ENCODE peak calls at places on chromosome 22, in five cellular contexts. F is NB4, C is HCT116, E is heart right ventricle, W is fibroblast of lung. R is an unnamed sample.

GRCh38 chr22:33918676-33919590 is 1.3 kb downstream of the LARGE1 start:
- DNase-seq in E (no peak), W (peak; percentile 49), C (no peak), F (peak; percentile 81), R (no peak)

GRCh38 chr22:31490496-31490925 is 869 bp upstream of the EIF4ENIF1 start:
- DNase-seq in C (peak; percentile 22), E (peak; percentile 20), W (peak; percentile 63), F (peak; percentile 98), R (no peak)

GRCh38 chr22:45552580-45553332 is 50.1 kb downstream of the FBLN1 start:
- DNase-seq in C (no peak), W (peak; percentile 97), F (peak; percentile 90), E (peak; percentile 69), R (peak; percentile 83)

GRCh38 chr22:41969110-41969646 is at the start of gene SEPTIN3:
- DNase-seq in C (no peak), F (no peak), E (no peak), W (no peak), R (no peak)

GRCh38 chr22:36435516-36436415 is 45.7 kb downstream of the TXN2 start:
- DNase-seq in F (no peak), W (no peak), C (no peak), E (no peak), R (no peak)

GRCh38 chr22:37485714-37486223 is 415 bp downstream of the MFNG start:
- DNase-seq in E (no peak), W (no peak), C (no peak), F (no peak), R (no peak)

GRCh38 chr22:39994566-39995345 is at the start of gene FAM83F:
- DNase-seq in C (peak; percentile 24), E (peak; percentile 25), F (no peak), W (no peak), R (no peak)

GRCh38 chr22:31425331-31426050 is 26.1 kb downstream of the DRG1 start:
- DNase-seq in W (no peak), E (no peak), F (no peak), C (no peak), R (no peak)

GRCh38 chr22:46388647-46389046 is 53.1 kb downstream of the TRMU start:
- DNase-seq in W (no peak), F (no peak), C (no peak), E (no peak), R (no peak)

GRCh38 chr22:42425337-42425988 is 6.7 kb downstream of the NFAM1 start:
- DNase-seq in W (no peak), E (no peak), F (no peak), C (no peak), R (no peak)

GRCh38 chr22:31615940-31616314 is 46.1 kb downstream of the PISD start:
- DNase-seq in C (no peak), F (peak; percentile 57), W (no peak), E (no peak), R (no peak)

GRCh38 chr22:44179989-44180705 is 578 bp upstream of the PARVG start:
- DNase-seq in W (no peak), F (peak; percentile 83), C (no peak), E (no peak), R (no peak)

GRCh38 chr22:17083255-17083654 is 1.5 kb upstream of the IL17RA start:
- DNase-seq in W (no peak), F (no peak), C (no peak), E (no peak), R (no peak)

GRCh38 chr22:21022955-21023614 is 8.1 kb downstream of the P2RX6 start:
- DNase-seq in W (no peak), C (no peak), F (no peak), E (no peak), R (no peak)

GRCh38 chr22:21018314-21018713 is 3.3 kb downstream of the P2RX6 start:
- DNase-seq in W (no peak), F (no peak), E (no peak), C (no peak), R (no peak)

GRCh38 chr22:21022507-21022906 is 7.5 kb downstream of the P2RX6 start:
- DNase-seq in W (no peak), F (no peak), C (no peak), E (no peak), R (no peak)

GRCh38 chr22:21016644-21017420 is 1.9 kb downstream of the P2RX6 start:
- DNase-seq in W (no peak), F (no peak), C (no peak), E (no peak), R (no peak)

DNA sequence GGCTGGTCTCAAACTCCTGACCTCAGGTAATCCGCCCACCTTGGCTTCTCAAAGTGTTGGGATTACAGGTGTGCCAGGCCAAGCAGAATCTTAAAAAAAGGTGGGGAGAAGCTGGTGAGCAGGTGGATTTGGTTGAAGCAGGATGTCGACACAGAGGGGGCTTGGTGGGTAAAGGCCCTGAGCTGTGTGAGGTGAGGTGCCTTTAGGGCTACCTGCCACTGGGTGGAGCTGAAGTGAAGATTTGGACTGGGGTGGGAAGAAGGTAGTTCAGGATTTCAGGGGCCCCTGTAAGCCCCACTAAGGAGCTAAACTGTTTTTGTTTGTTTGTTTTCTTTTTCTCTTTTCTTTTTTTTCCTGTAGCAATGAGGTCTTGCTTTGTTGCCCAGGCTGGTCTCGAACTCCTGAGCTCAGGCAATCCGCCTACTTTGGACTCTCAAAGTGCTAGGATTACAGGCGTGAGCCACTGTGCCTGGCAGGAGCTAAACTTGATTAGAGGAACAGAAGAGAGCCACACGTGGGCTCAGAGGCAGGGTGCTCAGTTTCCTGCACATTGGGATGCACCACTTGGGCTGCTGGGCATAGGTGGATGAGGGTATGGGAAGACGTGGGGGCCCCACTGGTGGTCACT is 6.0 kb downstream of the P2RX6 start:
- DNase-seq in F (peak; percentile 54), E (no peak), C (no peak), W (no peak), R (no peak)
- TF ChIP-seq CTCF in F (peak; percentile 53), E (peak; percentile 5), C (peak; percentile 65), W (peak; percentile 17), R (peak; percentile 47)

GRCh38 chr22:29605236-29605850 is 1.9 kb downstream of the NF2 start:
- DNase-seq in E (no peak), W (no peak), C (no peak), F (no peak), R (no peak)
- H3K4me3 ChIP-seq in E (peak overlapping the region; percentile 67), W (peak overlapping the region; percentile 86), C (peak overlapping the region; percentile 92), F (no peak overlapping the region), R (peak overlapping the region; percentile 60)

GRCh38 chr22:24402460-24403192 is 24.8 kb upstream of the ADORA2A start:
- DNase-seq in W (peak; percentile 86), E (peak; percentile 49), C (peak; percentile 82), F (peak; percentile 65), R (peak; percentile 89)

GRCh38 chr22:24400037-24400725 is 27.2 kb upstream of the ADORA2A start:
- DNase-seq in W (no peak), F (no peak), C (no peak), E (no peak), R (no peak)

GRCh38 chr22:24404561-24405275 is 22.7 kb upstream of the ADORA2A start:
- DNase-seq in F (no peak), W (no peak), E (no peak), C (no peak), R (no peak)

GRCh38 chr22:24400726-24401596 is 26.4 kb upstream of the ADORA2A start:
- DNase-seq in E (no peak), W (peak; percentile 34), C (no peak), F (no peak), R (no peak)

DNA sequence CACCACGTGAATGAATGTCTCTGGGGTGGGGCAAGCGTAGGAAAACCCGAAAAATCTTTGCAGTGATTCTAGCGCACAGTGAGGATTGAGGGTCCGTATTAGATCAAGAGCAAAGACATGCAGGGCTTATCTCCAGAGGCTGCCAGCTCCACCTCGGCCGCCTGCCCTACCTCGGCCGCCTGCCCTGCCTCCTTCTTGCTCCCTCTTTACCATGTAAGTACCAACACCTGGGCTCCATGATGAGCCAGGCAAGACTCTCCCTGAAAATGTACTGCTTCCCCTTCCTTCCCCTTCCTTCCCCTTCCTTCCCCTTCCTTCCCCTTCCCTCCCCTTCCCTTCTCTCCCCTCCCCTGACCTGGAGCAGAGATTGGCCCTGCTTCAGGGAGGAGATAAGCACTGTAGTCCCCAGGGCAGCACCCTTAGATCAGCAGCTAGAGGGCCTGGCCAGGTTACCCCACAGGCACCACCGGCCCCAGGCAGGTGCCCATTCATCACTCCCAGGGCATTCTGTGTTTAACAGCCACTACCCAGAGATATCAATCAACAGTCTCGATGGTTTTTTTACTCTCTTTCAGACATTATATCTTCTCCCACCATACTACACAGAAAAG is 25.5 kb upstream of the ADORA2A start:
- DNase-seq in F (no peak), W (no peak), C (no peak), E (no peak), R (no peak)
- TF ChIP-seq CTCF in F (no peak), W (no peak), C (no peak), E (no peak), R (no peak)

GRCh38 chr22:22821340-22821739 is 66.3 kb upstream of the IGLL5 start:
- DNase-seq in E (no peak), C (no peak), W (no peak), F (no peak), R (no peak)

GRCh38 chr22:22823126-22823804 is 64.4 kb upstream of the IGLL5 start:
- DNase-seq in E (no peak), C (no peak), W (no peak), F (peak; percentile 65), R (no peak)

GRCh38 chr22:22820626-22821025 is 67.0 kb upstream of the IGLL5 start:
- DNase-seq in C (no peak), F (no peak), E (no peak), W (no peak), R (no peak)

GRCh38 chr22:22820076-22820475 is 67.5 kb upstream of the IGLL5 start:
- DNase-seq in E (no peak), W (no peak), F (no peak), C (no peak), R (no peak)

DNA sequence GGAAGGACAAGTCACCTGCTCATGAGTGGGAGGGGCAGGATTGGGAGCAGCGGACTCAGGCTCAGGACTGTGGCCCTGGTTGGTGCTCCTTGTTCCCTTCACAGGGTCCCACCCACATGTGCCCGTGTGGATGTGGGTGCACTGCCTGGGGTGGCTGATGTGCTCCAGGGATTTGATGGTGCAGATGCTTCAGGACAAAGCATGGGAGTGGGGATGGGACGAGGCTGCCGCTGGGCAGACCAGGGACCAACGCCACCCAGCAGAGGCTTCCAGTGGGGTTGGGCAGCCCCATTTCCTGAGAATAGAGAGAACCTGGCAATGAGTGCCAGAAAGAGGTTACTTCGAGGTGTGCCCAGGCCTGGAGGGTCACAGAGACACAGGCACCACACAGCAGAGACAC is 65.5 kb upstream of the IGLL5 start:
- DNase-seq in W (no peak), E (no peak), C (no peak), F (no peak), R (no peak)
- H3K4me3 ChIP-seq in W (no peak overlapping the region), E (no peak overlapping the region), C (no peak overlapping the region), F (no peak overlapping the region), R (no peak overlapping the region)

GRCh38 chr22:50346415-50346945 is 3.4 kb downstream of the PPP6R2 start:
- DNase-seq in E (no peak), W (no peak), F (no peak), C (no peak), R (no peak)

GRCh38 chr22:50343541-50343935 is 411 bp downstream of the PPP6R2 start:
- DNase-seq in E (no peak), C (no peak), W (no peak), F (no peak), R (no peak)

GRCh38 chr22:50340157-50340879 is 2.8 kb upstream of the PPP6R2 start:
- DNase-seq in C (no peak), W (no peak), F (peak; percentile 26), E (no peak), R (no peak)

GRCh38 chr22:50341977-50342650 is 1.0 kb upstream of the PPP6R2 start:
- DNase-seq in W (peak; percentile 80), F (peak; percentile 87), C (peak; percentile 70), E (peak; percentile 88), R (peak; percentile 82)

GRCh38 chr22:50342651-50343540 is at the start of gene PPP6R2:
- DNase-seq in E (peak; percentile 89), W (peak; percentile 51), C (no peak), F (peak; percentile 76), R (peak; percentile 56)
- TF ChIP-seq CTCF in E (peak; percentile 12), W (no peak), C (no peak), F (no peak), R (no peak)